ENCODE peak calls at places on chromosomes 2 and 18, in six cellular contexts. One of them, this sample, is unnamed. For H3K9me3, the result is how much of the 10 kb centered on the place peaks cover.

GRCh38 chr18:7133181-7133580 is 15.6 kb upstream of the LAMA1 start:
- DNase-seq in left ventricle myocardium inferior: no peak
- DNase-seq in tibial artery: no peak
- DNase-seq in OCI-LY7: no peak
- DNase-seq in psoas muscle: no peak
- DNase-seq in GM23248: peak
- DNase-seq in this sample: no peak

GRCh38 chr2:233117351-233117750 is 57.2 kb downstream of the INPP5D start:
- DNase-seq in left ventricle myocardium inferior: no peak
- DNase-seq in tibial artery: no peak
- DNase-seq in OCI-LY7: no peak
- DNase-seq in psoas muscle: no peak
- DNase-seq in GM23248: no peak
- DNase-seq in this sample: no peak

GRCh38 chr2:230537531-230537976 is 121.6 kb downstream of the SP100 start:
- DNase-seq in left ventricle myocardium inferior: no peak
- DNase-seq in tibial artery: no peak
- DNase-seq in OCI-LY7: peak
- DNase-seq in psoas muscle: no peak
- DNase-seq in GM23248: no peak
- DNase-seq in this sample: no peak

GRCh38 chr2:189179607-189179979 is at the start of gene COL5A2:
- DNase-seq in left ventricle myocardium inferior: peak
- DNase-seq in tibial artery: peak
- DNase-seq in OCI-LY7: no peak
- DNase-seq in psoas muscle: peak
- DNase-seq in GM23248: peak
- DNase-seq in this sample: no peak

GRCh38 chr2:123993728-123994323 is 31.3 kb upstream of the CNTNAP5 start:
- DNase-seq in left ventricle myocardium inferior: no peak
- DNase-seq in tibial artery: no peak
- DNase-seq in OCI-LY7: peak
- DNase-seq in psoas muscle: no peak
- DNase-seq in GM23248: peak
- DNase-seq in this sample: no peak

GRCh38 chr2:864501-865106 is 86.0 kb upstream of the SNTG2 start:
- DNase-seq in left ventricle myocardium inferior: no peak
- DNase-seq in tibial artery: no peak
- DNase-seq in OCI-LY7: no peak
- DNase-seq in psoas muscle: no peak
- DNase-seq in GM23248: no peak
- DNase-seq in this sample: no peak

GRCh38 chr2:39743170-39743851 is 35.7 kb downstream of the THUMPD2 start:
- DNase-seq in left ventricle myocardium inferior: no peak
- DNase-seq in tibial artery: no peak
- DNase-seq in OCI-LY7: no peak
- DNase-seq in psoas muscle: no peak
- DNase-seq in GM23248: peak
- DNase-seq in this sample: no peak

GRCh38 chr2:154484338-154485099 is 214.0 kb upstream of the KCNJ3 start:
- DNase-seq in left ventricle myocardium inferior: no peak
- DNase-seq in tibial artery: no peak
- DNase-seq in OCI-LY7: no peak
- DNase-seq in psoas muscle: no peak
- DNase-seq in GM23248: no peak
- DNase-seq in this sample: no peak

GRCh38 chr18:49677762-49678398 is 116.0 kb downstream of the LIPG start:
- DNase-seq in left ventricle myocardium inferior: no peak
- DNase-seq in tibial artery: no peak
- DNase-seq in OCI-LY7: no peak
- DNase-seq in psoas muscle: no peak
- DNase-seq in GM23248: no peak
- DNase-seq in this sample: no peak

GRCh38 chr2:9135804-9136558 is 70.6 kb upstream of the ASAP2 start:
- DNase-seq in left ventricle myocardium inferior: no peak
- DNase-seq in tibial artery: no peak
- DNase-seq in OCI-LY7: no peak
- DNase-seq in psoas muscle: no peak
- DNase-seq in GM23248: peak
- DNase-seq in this sample: no peak

GRCh38 chr2:169285528-169285927 is 76.8 kb downstream of the LRP2 start:
- DNase-seq in left ventricle myocardium inferior: no peak
- DNase-seq in tibial artery: no peak
- DNase-seq in OCI-LY7: no peak
- DNase-seq in psoas muscle: no peak
- DNase-seq in GM23248: no peak
- DNase-seq in this sample: no peak

GRCh38 chr2:88690591-88691338 is 708 bp upstream of the RPIA start:
- DNase-seq in left ventricle myocardium inferior: peak
- DNase-seq in tibial artery: peak
- DNase-seq in OCI-LY7: peak
- DNase-seq in psoas muscle: peak
- DNase-seq in GM23248: peak
- DNase-seq in this sample: peak

GRCh38 chr2:190802133-190802532 is 78.5 kb upstream of the GLS start:
- DNase-seq in left ventricle myocardium inferior: no peak
- DNase-seq in tibial artery: no peak
- DNase-seq in OCI-LY7: no peak
- DNase-seq in psoas muscle: no peak
- DNase-seq in GM23248: no peak
- DNase-seq in this sample: no peak

GRCh38 chr2:52428224-52428623 is 1339.4 kb upstream of the CHAC2 start:
- DNase-seq in left ventricle myocardium inferior: no peak
- DNase-seq in tibial artery: no peak
- DNase-seq in OCI-LY7: no peak
- DNase-seq in psoas muscle: no peak
- DNase-seq in GM23248: no peak
- DNase-seq in this sample: no peak

GRCh38 chr2:18788590-18788989 is 199.2 kb upstream of the NT5C1B start:
- DNase-seq in left ventricle myocardium inferior: peak
- DNase-seq in tibial artery: no peak
- DNase-seq in OCI-LY7: no peak
- DNase-seq in psoas muscle: peak
- DNase-seq in GM23248: no peak
- DNase-seq in this sample: no peak

GRCh38 chr18:48831113-48831759 is 119.5 kb downstream of the SMAD7 start:
- DNase-seq in left ventricle myocardium inferior: no peak
- DNase-seq in tibial artery: peak
- DNase-seq in OCI-LY7: no peak
- DNase-seq in psoas muscle: peak
- DNase-seq in GM23248: no peak
- DNase-seq in this sample: no peak

GRCh38 chr2:128379021-128380005 is 60.6 kb upstream of the HS6ST1 start:
- DNase-seq in left ventricle myocardium inferior: peak
- DNase-seq in tibial artery: peak
- DNase-seq in OCI-LY7: no peak
- DNase-seq in psoas muscle: no peak
- DNase-seq in GM23248: peak
- DNase-seq in this sample: peak

GRCh38 chr2:236162804-236163482 is 5.2 kb downstream of the GBX2 start:
- DNase-seq in left ventricle myocardium inferior: no peak
- DNase-seq in tibial artery: no peak
- DNase-seq in OCI-LY7: no peak
- DNase-seq in psoas muscle: no peak
- DNase-seq in GM23248: no peak
- DNase-seq in this sample: no peak

GRCh38 chr2:240260664-240261063 is 120.2 kb upstream of the OTOS start:
- DNase-seq in left ventricle myocardium inferior: no peak
- DNase-seq in tibial artery: no peak
- DNase-seq in OCI-LY7: no peak
- DNase-seq in psoas muscle: no peak
- DNase-seq in GM23248: no peak
- DNase-seq in this sample: no peak

GRCh38 chr2:82992948-82993347 is 1466.1 kb downstream of the SUCLG1 start:
- DNase-seq in left ventricle myocardium inferior: no peak
- DNase-seq in tibial artery: no peak
- DNase-seq in OCI-LY7: no peak
- DNase-seq in psoas muscle: no peak
- DNase-seq in GM23248: no peak
- DNase-seq in this sample: no peak

GRCh38 chr2:9793918-9794717 is 49.2 kb upstream of the TAF1B start:
- DNase-seq in left ventricle myocardium inferior: no peak
- DNase-seq in tibial artery: no peak
- DNase-seq in OCI-LY7: no peak
- DNase-seq in psoas muscle: no peak
- DNase-seq in GM23248: no peak
- DNase-seq in this sample: no peak

GRCh38 chr2:181007086-181007837 is 26.9 kb downstream of the UBE2E3 start:
- DNase-seq in left ventricle myocardium inferior: no peak
- DNase-seq in tibial artery: no peak
- DNase-seq in OCI-LY7: no peak
- DNase-seq in psoas muscle: no peak
- DNase-seq in GM23248: no peak
- DNase-seq in this sample: no peak

GRCh38 chr2:59732861-59733603 is 820.4 kb downstream of the BCL11A start:
- DNase-seq in left ventricle myocardium inferior: no peak
- DNase-seq in tibial artery: no peak
- DNase-seq in OCI-LY7: no peak
- DNase-seq in psoas muscle: peak
- DNase-seq in GM23248: no peak
- DNase-seq in this sample: no peak

GRCh38 chr18:79511271-79511670 is 115.5 kb downstream of the NFATC1 start:
- DNase-seq in left ventricle myocardium inferior: no peak
- DNase-seq in tibial artery: peak
- DNase-seq in OCI-LY7: no peak
- DNase-seq in psoas muscle: peak
- DNase-seq in GM23248: no peak
- DNase-seq in this sample: no peak

GRCh38 chr2:10518470-10519060 is 70.4 kb upstream of the ODC1 start:
- DNase-seq in left ventricle myocardium inferior: no peak
- DNase-seq in tibial artery: no peak
- DNase-seq in OCI-LY7: no peak
- DNase-seq in psoas muscle: no peak
- DNase-seq in GM23248: no peak
- DNase-seq in this sample: no peak

GRCh38 chr2:13681936-13682335 is 950.6 kb upstream of the LRATD1 start:
- DNase-seq in left ventricle myocardium inferior: no peak
- DNase-seq in tibial artery: no peak
- DNase-seq in OCI-LY7: no peak
- DNase-seq in psoas muscle: no peak
- DNase-seq in GM23248: peak
- DNase-seq in this sample: no peak
- H3K9me3 ChIP-seq in left ventricle myocardium inferior: under half
- H3K9me3 ChIP-seq in tibial artery: under half
- H3K9me3 ChIP-seq in OCI-LY7: under half
- H3K9me3 ChIP-seq in psoas muscle: under half
- H3K9me3 ChIP-seq in GM23248: under half
- H3K9me3 ChIP-seq in this sample: under half

GRCh38 chr18:44126598-44126997 is 554.1 kb upstream of the SETBP1 start:
- DNase-seq in left ventricle myocardium inferior: no peak
- DNase-seq in tibial artery: no peak
- DNase-seq in OCI-LY7: no peak
- DNase-seq in psoas muscle: no peak
- DNase-seq in GM23248: no peak
- DNase-seq in this sample: no peak
- H3K4me3 ChIP-seq in left ventricle myocardium inferior: no peak
- H3K4me3 ChIP-seq in tibial artery: no peak
- H3K4me3 ChIP-seq in OCI-LY7: no peak
- H3K4me3 ChIP-seq in psoas muscle: no peak
- H3K4me3 ChIP-seq in GM23248: no peak
- H3K4me3 ChIP-seq in this sample: no peak

GRCh38 chr18:51123046-51123395 is 74.5 kb downstream of the MEX3C start:
- DNase-seq in left ventricle myocardium inferior: no peak
- DNase-seq in tibial artery: no peak
- DNase-seq in OCI-LY7: no peak
- DNase-seq in psoas muscle: no peak
- DNase-seq in GM23248: no peak
- DNase-seq in this sample: no peak

GRCh38 chr18:51122266-51123045 is 75.0 kb downstream of the MEX3C start:
- DNase-seq in left ventricle myocardium inferior: no peak
- DNase-seq in tibial artery: no peak
- DNase-seq in OCI-LY7: no peak
- DNase-seq in psoas muscle: no peak
- DNase-seq in GM23248: no peak
- DNase-seq in this sample: no peak

GRCh38 chr18:51123481-51123880 is 74.0 kb downstream of the MEX3C start:
- DNase-seq in left ventricle myocardium inferior: no peak
- DNase-seq in tibial artery: no peak
- DNase-seq in OCI-LY7: no peak
- DNase-seq in psoas muscle: no peak
- DNase-seq in GM23248: no peak
- DNase-seq in this sample: no peak

GRCh38 chr18:51120809-51121596 is 76.5 kb downstream of the MEX3C start:
- DNase-seq in left ventricle myocardium inferior: no peak
- DNase-seq in tibial artery: no peak
- DNase-seq in OCI-LY7: no peak
- DNase-seq in psoas muscle: no peak
- DNase-seq in GM23248: no peak
- DNase-seq in this sample: no peak

GRCh38 chr18:51121597-51121857 is 76.0 kb downstream of the MEX3C start:
- DNase-seq in left ventricle myocardium inferior: no peak
- DNase-seq in tibial artery: no peak
- DNase-seq in OCI-LY7: no peak
- DNase-seq in psoas muscle: no peak
- DNase-seq in GM23248: no peak
- DNase-seq in this sample: no peak
- H3K9me3 ChIP-seq in left ventricle myocardium inferior: under half
- H3K9me3 ChIP-seq in tibial artery: under half
- H3K9me3 ChIP-seq in OCI-LY7: under half
- H3K9me3 ChIP-seq in psoas muscle: under half
- H3K9me3 ChIP-seq in GM23248: under half
- H3K9me3 ChIP-seq in this sample: under half

GRCh38 chr2:196168181-196168580 is 3.2 kb downstream of the STK17B start:
- DNase-seq in left ventricle myocardium inferior: no peak
- DNase-seq in tibial artery: no peak
- DNase-seq in OCI-LY7: no peak
- DNase-seq in psoas muscle: no peak
- DNase-seq in GM23248: peak
- DNase-seq in this sample: no peak
- H3K4me3 ChIP-seq in left ventricle myocardium inferior: peak
- H3K4me3 ChIP-seq in tibial artery: peak
- H3K4me3 ChIP-seq in OCI-LY7: peak
- H3K4me3 ChIP-seq in psoas muscle: peak
- H3K4me3 ChIP-seq in GM23248: peak
- H3K4me3 ChIP-seq in this sample: peak

DNA sequence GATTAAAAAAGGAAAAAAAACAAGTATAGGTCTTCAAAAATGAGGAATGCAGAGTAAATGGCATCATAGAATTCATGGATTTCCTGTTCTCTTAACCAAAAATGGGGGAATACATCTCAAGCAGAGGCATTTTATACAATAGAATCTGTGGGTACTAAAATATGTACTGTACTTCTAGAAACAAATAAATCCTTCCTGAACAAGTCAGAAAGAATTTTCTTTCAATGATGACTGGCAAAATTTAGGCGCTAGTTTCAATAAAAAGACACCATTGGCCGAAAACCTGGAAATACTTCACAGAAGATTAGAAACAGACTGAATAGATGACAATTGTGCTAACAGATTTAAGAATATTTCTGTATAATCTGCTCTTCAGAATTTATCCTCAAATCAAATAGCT is 15.1 kb downstream of the TRAK2 start:
- DNase-seq in left ventricle myocardium inferior: no peak
- DNase-seq in tibial artery: no peak
- DNase-seq in OCI-LY7: no peak
- DNase-seq in psoas muscle: no peak
- DNase-seq in GM23248: no peak
- DNase-seq in this sample: no peak
- H3K9me3 ChIP-seq in left ventricle myocardium inferior: under half
- H3K9me3 ChIP-seq in tibial artery: under half
- H3K9me3 ChIP-seq in OCI-LY7: under half
- H3K9me3 ChIP-seq in psoas muscle: under half
- H3K9me3 ChIP-seq in GM23248: under half
- H3K9me3 ChIP-seq in this sample: under half

GRCh38 chr18:2655153-2655953 is at the start of gene SMCHD1:
- DNase-seq in left ventricle myocardium inferior: peak
- DNase-seq in tibial artery: peak
- DNase-seq in OCI-LY7: peak
- DNase-seq in psoas muscle: peak
- DNase-seq in GM23248: peak
- DNase-seq in this sample: peak
- H3K4me3 ChIP-seq in left ventricle myocardium inferior: peak
- H3K4me3 ChIP-seq in tibial artery: peak
- H3K4me3 ChIP-seq in OCI-LY7: peak
- H3K4me3 ChIP-seq in psoas muscle: peak
- H3K4me3 ChIP-seq in GM23248: peak
- H3K4me3 ChIP-seq in this sample: peak